ENCODE peak calls at places on chromosomes 1 and 21, in four cellular contexts. C is GM20000, G is RWPE1, O is heart right ventricle. S is an unnamed sample.

GRCh38 chr21:46308431-46308830 is 15.2 kb downstream of the C21orf58 start:
- DNase-seq in C (no peak), G (no peak), O (no peak), S (no peak)

GRCh38 chr1:35345439-35345981 is 77.0 kb downstream of the ZMYM4 start:
- DNase-seq in C (no peak), G (no peak), O (no peak), S (no peak)

GRCh38 chr1:71047635-71048607 is at the start of gene PTGER3:
- DNase-seq in C (peak; percentile 54), G (no peak), O (peak; percentile 30), S (peak; percentile 70)

GRCh38 chr1:70264875-70265274 is 43.7 kb downstream of the SRSF11 start:
- DNase-seq in C (no peak), G (no peak), O (peak; percentile 19), S (no peak)

GRCh38 chr1:55723001-55723400 is 507.8 kb upstream of the USP24 start:
- DNase-seq in C (no peak), G (no peak), O (no peak), S (no peak)

GRCh38 chr1:189970331-189971230 is 507.1 kb downstream of the BRINP3 start:
- DNase-seq in C (no peak), G (no peak), O (no peak), S (no peak)

GRCh38 chr21:44984792-44985440 is 45.1 kb downstream of the SLX9 start:
- DNase-seq in C (no peak), G (no peak), O (no peak), S (no peak)

GRCh38 chr1:147073062-147073432 is 99.2 kb downstream of the PRKAB2 start:
- DNase-seq in C (no peak), G (no peak), O (no peak), S (no peak)

GRCh38 chr1:14969006-14969405 is 184.5 kb upstream of the TMEM51 start:
- DNase-seq in C (no peak), G (no peak), O (no peak), S (no peak)

GRCh38 chr1:66788231-66788939 is 12.7 kb downstream of the INSL5 start:
- DNase-seq in C (peak; percentile 35), G (peak; percentile 69), O (no peak), S (peak; percentile 44)

GRCh38 chr1:111290640-111291039 is at the start of gene CHIA:
- DNase-seq in C (no peak), G (peak; percentile 13), O (peak; percentile 37), S (no peak)

GRCh38 chr1:108671142-108671541 is 10.2 kb upstream of the HENMT1 start:
- DNase-seq in C (no peak), G (no peak), O (no peak), S (no peak)

GRCh38 chr1:75097686-75098085 is 36.5 kb upstream of the LHX8 start:
- DNase-seq in C (no peak), G (peak; percentile 15), O (no peak), S (peak; percentile 11)

GRCh38 chr1:37718901-37719571 is 26.7 kb downstream of the CDCA8 start:
- DNase-seq in C (no peak), G (peak; percentile 79), O (no peak), S (no peak)

GRCh38 chr1:11788549-11789053 is 17.2 kb downstream of the MTHFR start:
- DNase-seq in C (no peak), G (no peak), O (peak; percentile 23), S (no peak)

GRCh38 chr1:71273326-71273725 is 192.5 kb upstream of the ZRANB2 start:
- DNase-seq in C (no peak), G (no peak), O (no peak), S (no peak)

GRCh38 chr1:203628185-203628996 is 1.8 kb downstream of the ATP2B4 start:
- DNase-seq in C (no peak), G (peak; percentile 77), O (peak; percentile 37), S (no peak)

GRCh38 chr1:159040206-159040605 is 30.5 kb downstream of the IFI16 start:
- DNase-seq in C (no peak), G (no peak), O (no peak), S (no peak)

GRCh38 chr1:160083968-160084770 is 2.8 kb downstream of the KCNJ9 start:
- DNase-seq in C (peak; percentile 91), G (peak; percentile 78), O (peak; percentile 48), S (peak; percentile 67)
- TF ChIP-seq CTCF in C (peak; percentile 96), G (peak; percentile 87), O (peak; percentile 60), S (peak; percentile 47)

GRCh38 chr1:156489166-156489934 is 11.2 kb downstream of the MEF2D start:
- DNase-seq in C (no peak), G (no peak), O (peak; percentile 81), S (no peak)
- TF ChIP-seq CTCF in C (no peak), G (no peak), O (peak; percentile 27), S (no peak)

GRCh38 chr1:223007250-223007649 is 135.8 kb downstream of the TLR5 start:
- DNase-seq in C (no peak), G (no peak), O (no peak), S (no peak)

GRCh38 chr1:223000549-223001135 is 142.4 kb downstream of the TLR5 start:
- DNase-seq in C (no peak), G (no peak), O (no peak), S (no peak)

GRCh38 chr1:223006794-223007193 is 136.3 kb downstream of the TLR5 start:
- DNase-seq in C (no peak), G (no peak), O (no peak), S (no peak)

GRCh38 chr1:223003549-223003948 is 139.5 kb downstream of the TLR5 start:
- DNase-seq in C (no peak), G (no peak), O (no peak), S (no peak)

DNA sequence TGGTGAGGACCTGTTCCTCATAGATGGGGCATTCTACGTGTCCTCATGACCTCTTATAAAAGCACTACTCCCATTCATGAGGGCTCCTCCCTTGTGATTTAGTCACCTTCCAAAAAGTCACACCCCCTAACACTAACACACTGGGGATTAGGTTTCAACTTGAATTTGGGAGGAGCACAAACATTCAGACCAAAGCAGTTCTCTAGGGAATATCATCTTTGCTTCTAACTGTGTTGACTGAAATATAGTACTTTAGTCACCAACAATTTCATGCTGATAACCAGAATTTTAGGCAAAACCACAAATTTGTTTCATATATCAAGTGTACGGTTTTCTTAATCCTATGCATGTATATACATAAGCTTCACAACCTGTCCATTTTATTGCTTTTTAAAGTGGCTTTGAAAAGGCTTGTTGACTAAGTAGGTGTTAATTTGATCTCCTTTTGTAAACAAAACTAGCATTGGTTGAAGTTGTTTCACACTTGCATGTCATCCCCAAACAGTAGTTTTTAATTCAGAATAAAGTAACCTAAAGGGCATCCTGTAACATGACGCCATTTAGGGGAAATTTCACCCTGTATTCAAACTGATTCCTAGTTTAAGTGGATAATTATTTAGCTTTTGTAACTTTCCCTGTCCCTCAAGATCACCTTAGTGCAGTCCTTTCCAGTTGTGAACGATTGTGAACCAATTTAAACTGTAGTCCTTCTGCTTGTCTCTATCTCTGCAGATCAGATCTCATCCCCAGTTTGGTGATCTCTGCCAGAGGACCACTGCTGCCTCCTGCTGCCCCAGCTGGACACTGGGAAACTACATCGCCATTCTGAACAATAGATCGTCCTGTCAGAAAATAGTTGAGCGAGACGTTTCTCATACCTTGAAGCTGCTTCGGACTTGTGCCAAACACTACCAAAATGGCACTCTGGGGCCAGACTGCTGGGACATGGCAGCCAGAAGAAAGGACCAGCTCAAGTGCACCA is 141.1 kb downstream of the TLR5 start:
- DNase-seq in C (no peak), G (peak; percentile 15), O (no peak), S (no peak)
- TF ChIP-seq CTCF in C (no peak), G (no peak), O (no peak), S (no peak)

DNA sequence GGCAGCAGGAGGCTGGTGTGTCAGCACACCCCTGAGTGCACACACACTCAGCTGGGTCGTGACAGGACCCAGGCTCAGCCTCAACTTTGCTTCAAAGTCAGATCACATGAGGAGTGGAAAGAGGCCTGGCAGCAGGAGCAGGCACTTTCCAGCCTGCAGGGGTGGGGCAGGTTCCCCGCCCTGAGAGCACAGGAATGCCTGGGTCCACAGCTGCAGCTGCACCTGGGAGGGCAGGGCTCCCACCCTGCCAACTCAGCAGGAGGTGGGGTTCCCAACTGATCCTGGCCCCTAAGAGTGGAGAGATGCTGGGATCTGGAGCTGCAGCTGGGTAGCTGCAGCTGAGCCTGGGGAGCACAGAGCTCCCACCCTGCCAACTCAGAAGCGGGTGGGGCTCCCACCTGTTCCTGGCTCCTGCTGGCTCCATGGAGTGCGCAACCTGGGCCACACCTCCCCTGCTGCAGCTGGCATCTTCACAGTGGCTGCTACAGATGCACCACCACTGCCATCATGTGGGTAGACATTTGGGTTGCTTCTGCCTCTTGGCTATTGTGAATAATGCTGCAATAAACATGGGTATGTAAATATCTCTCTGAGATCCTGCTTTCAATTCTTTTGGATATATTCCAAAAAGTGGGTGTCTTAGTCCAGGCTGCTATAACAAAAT is 415.4 kb downstream of the TTLL7 start:
- DNase-seq in C (no peak), G (no peak), O (no peak), S (peak; percentile 3)
- TF ChIP-seq CTCF in C (peak; percentile 40), G (no peak), O (peak; percentile 20), S (no peak)

GRCh38 chr1:174005032-174005431 is 17.1 kb downstream of the RC3H1 start:
- DNase-seq in C (peak; percentile 69), G (no peak), O (peak; percentile 38), S (no peak)
- TF ChIP-seq CTCF in C (no peak), G (no peak), O (no peak), S (no peak)

GRCh38 chr1:160455153-160455517 is 54.8 kb downstream of the VANGL2 start:
- DNase-seq in C (no peak), G (no peak), O (no peak), S (no peak)

GRCh38 chr1:160460214-160460642 is 59.9 kb downstream of the VANGL2 start:
- DNase-seq in C (no peak), G (no peak), O (no peak), S (no peak)

GRCh38 chr1:160460683-160461287 is 60.4 kb downstream of the VANGL2 start:
- DNase-seq in C (no peak), G (no peak), O (no peak), S (no peak)

GRCh38 chr1:160459687-160460086 is 59.3 kb downstream of the VANGL2 start:
- DNase-seq in C (no peak), G (no peak), O (no peak), S (no peak)

GRCh38 chr1:160459056-160459455 is 58.7 kb downstream of the VANGL2 start:
- DNase-seq in C (no peak), G (no peak), O (no peak), S (no peak)
- TF ChIP-seq CTCF in C (no peak), G (no peak), O (no peak), S (no peak)

DNA sequence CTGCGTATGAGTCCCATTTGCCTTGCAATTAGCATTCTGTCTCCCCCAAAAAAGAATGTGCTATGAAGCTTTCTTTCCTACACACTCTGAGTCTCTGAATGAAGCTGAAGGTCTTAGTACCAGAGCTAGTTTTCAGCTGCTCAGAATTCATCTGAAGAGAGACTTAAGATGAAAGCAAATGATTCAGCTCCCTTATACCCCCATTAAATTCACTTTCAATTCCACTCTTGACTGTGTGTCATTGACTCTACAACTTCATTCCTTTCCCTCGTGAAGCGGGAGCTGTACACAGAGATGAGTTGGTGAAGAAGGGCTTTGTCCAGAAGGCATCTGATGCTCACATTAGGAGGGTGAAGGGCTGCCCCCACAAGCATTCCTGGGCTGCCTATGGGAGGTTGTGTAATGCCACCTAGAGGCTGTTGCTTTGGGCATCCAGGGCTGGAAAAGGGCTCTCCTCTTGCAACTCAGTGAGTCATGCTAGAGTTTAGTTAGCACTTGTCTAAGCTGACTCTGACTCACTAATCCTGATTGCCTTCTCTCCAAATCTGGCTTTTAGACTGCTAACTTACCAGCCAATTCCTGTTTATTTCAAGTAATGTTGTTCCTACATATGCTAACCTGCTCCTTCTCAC is 1.8 kb downstream of the SPRR1B start:
- DNase-seq in C (no peak), G (peak; percentile 88), O (no peak), S (peak; percentile 80)
- TF ChIP-seq CTCF in C (no peak), G (peak; percentile 70), O (no peak), S (peak; percentile 67)